ENCODE peak calls at places on chromosomes 6 and 20, in seven cellular contexts. One of them, this sample, is unnamed.

GRCh38 chr6:127566671-127567070 is 10.3 kb upstream of the C6orf58 start:
- DNase-seq in foreskin keratinocyte: no peak
- DNase-seq in GM23338: no peak
- DNase-seq in choroid plexus epithelial cell: peak
- DNase-seq in lower leg skin: no peak
- DNase-seq in progenitor cell of endocrine pancreas: no peak
- DNase-seq in HFFc6: no peak
- DNase-seq in this sample: no peak

GRCh38 chr20:40962733-40963504 is 65.7 kb upstream of the TOP1 start:
- DNase-seq in foreskin keratinocyte: no peak
- DNase-seq in GM23338: peak
- DNase-seq in choroid plexus epithelial cell: peak
- DNase-seq in lower leg skin: peak
- DNase-seq in progenitor cell of endocrine pancreas: peak
- DNase-seq in HFFc6: peak
- DNase-seq in this sample: peak

GRCh38 chr6:27472182-27472616 is 706 bp downstream of the ZNF184 start:
- DNase-seq in foreskin keratinocyte: peak
- DNase-seq in GM23338: peak
- DNase-seq in choroid plexus epithelial cell: peak
- DNase-seq in lower leg skin: peak
- DNase-seq in progenitor cell of endocrine pancreas: no peak
- DNase-seq in HFFc6: peak
- DNase-seq in this sample: peak

GRCh38 chr6:38730136-38730862 is 15.2 kb downstream of the DNAH8 start:
- DNase-seq in foreskin keratinocyte: no peak
- DNase-seq in GM23338: no peak
- DNase-seq in choroid plexus epithelial cell: no peak
- DNase-seq in lower leg skin: no peak
- DNase-seq in progenitor cell of endocrine pancreas: no peak
- DNase-seq in HFFc6: no peak
- DNase-seq in this sample: no peak

GRCh38 chr6:2433686-2434085 is 188.3 kb upstream of the GMDS start:
- DNase-seq in foreskin keratinocyte: no peak
- DNase-seq in GM23338: no peak
- DNase-seq in choroid plexus epithelial cell: no peak
- DNase-seq in lower leg skin: no peak
- DNase-seq in progenitor cell of endocrine pancreas: no peak
- DNase-seq in HFFc6: no peak
- DNase-seq in this sample: peak

GRCh38 chr6:93792751-93793150 is 373.4 kb upstream of the EPHA7 start:
- DNase-seq in foreskin keratinocyte: no peak
- DNase-seq in GM23338: no peak
- DNase-seq in choroid plexus epithelial cell: peak
- DNase-seq in lower leg skin: no peak
- DNase-seq in progenitor cell of endocrine pancreas: no peak
- DNase-seq in HFFc6: no peak
- DNase-seq in this sample: no peak

GRCh38 chr20:29689411-29690225 is 1567.8 kb upstream of the DEFB115 start:
- DNase-seq in foreskin keratinocyte: no peak
- DNase-seq in GM23338: no peak
- DNase-seq in choroid plexus epithelial cell: no peak
- DNase-seq in lower leg skin: peak
- DNase-seq in progenitor cell of endocrine pancreas: no peak
- DNase-seq in HFFc6: no peak
- DNase-seq in this sample: no peak

GRCh38 chr6:125546827-125547226 is 202.6 kb upstream of the HEY2 start:
- DNase-seq in foreskin keratinocyte: no peak
- DNase-seq in GM23338: peak
- DNase-seq in choroid plexus epithelial cell: peak
- DNase-seq in lower leg skin: no peak
- DNase-seq in progenitor cell of endocrine pancreas: no peak
- DNase-seq in HFFc6: no peak
- DNase-seq in this sample: peak

GRCh38 chr20:4871486-4871885 is 129.8 kb downstream of the SLC23A2 start:
- DNase-seq in foreskin keratinocyte: no peak
- DNase-seq in GM23338: no peak
- DNase-seq in choroid plexus epithelial cell: no peak
- DNase-seq in lower leg skin: no peak
- DNase-seq in progenitor cell of endocrine pancreas: no peak
- DNase-seq in HFFc6: no peak
- DNase-seq in this sample: no peak

GRCh38 chr6:35248965-35249364 is 10.6 kb upstream of the ZNF76 start:
- DNase-seq in foreskin keratinocyte: no peak
- DNase-seq in GM23338: no peak
- DNase-seq in choroid plexus epithelial cell: no peak
- DNase-seq in lower leg skin: no peak
- DNase-seq in progenitor cell of endocrine pancreas: no peak
- DNase-seq in HFFc6: no peak
- DNase-seq in this sample: no peak

GRCh38 chr6:40912158-40912946 is 126.7 kb downstream of the UNC5CL start:
- DNase-seq in foreskin keratinocyte: peak
- DNase-seq in GM23338: peak
- DNase-seq in choroid plexus epithelial cell: peak
- DNase-seq in lower leg skin: no peak
- DNase-seq in progenitor cell of endocrine pancreas: no peak
- DNase-seq in HFFc6: no peak
- DNase-seq in this sample: peak

GRCh38 chr20:61482425-61482887 is 230.4 kb downstream of the CDH4 start:
- DNase-seq in foreskin keratinocyte: no peak
- DNase-seq in GM23338: no peak
- DNase-seq in choroid plexus epithelial cell: no peak
- DNase-seq in lower leg skin: no peak
- DNase-seq in progenitor cell of endocrine pancreas: no peak
- DNase-seq in HFFc6: no peak
- DNase-seq in this sample: no peak

GRCh38 chr6:168815229-168815628 is 374.2 kb downstream of the SMOC2 start:
- DNase-seq in foreskin keratinocyte: no peak
- DNase-seq in GM23338: peak
- DNase-seq in choroid plexus epithelial cell: no peak
- DNase-seq in lower leg skin: no peak
- DNase-seq in progenitor cell of endocrine pancreas: no peak
- DNase-seq in HFFc6: no peak
- DNase-seq in this sample: peak
- TF ChIP-seq CTCF in foreskin keratinocyte: peak
- TF ChIP-seq CTCF in GM23338: peak
- TF ChIP-seq CTCF in choroid plexus epithelial cell: peak
- TF ChIP-seq CTCF in lower leg skin: no peak
- TF ChIP-seq CTCF in progenitor cell of endocrine pancreas: peak
- TF ChIP-seq CTCF in HFFc6: no peak
- TF ChIP-seq CTCF in this sample: peak

DNA sequence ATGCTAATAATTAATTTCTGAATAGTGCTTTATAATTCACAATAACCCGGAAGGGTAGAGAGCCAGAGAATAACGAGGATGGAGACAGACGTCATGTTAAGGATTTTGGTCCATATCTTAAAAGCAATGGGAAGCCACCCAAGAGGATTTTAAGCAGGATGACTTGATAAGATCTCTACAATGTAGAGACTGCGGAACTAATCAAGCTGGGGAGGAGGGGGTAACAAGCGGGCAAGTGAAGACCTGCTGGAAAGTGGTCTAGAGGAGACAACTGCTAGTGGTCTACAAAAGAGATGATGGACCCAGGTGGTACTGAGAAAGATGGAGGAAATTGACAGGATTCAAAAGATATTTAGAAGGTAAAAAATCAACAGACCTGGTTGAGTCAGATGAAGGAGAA is 7.2 kb downstream of the ZBTB2 start:
- DNase-seq in foreskin keratinocyte: no peak
- DNase-seq in GM23338: no peak
- DNase-seq in choroid plexus epithelial cell: no peak
- DNase-seq in lower leg skin: no peak
- DNase-seq in progenitor cell of endocrine pancreas: no peak
- DNase-seq in HFFc6: no peak
- DNase-seq in this sample: no peak
- TF ChIP-seq CTCF in foreskin keratinocyte: no peak
- TF ChIP-seq CTCF in GM23338: no peak
- TF ChIP-seq CTCF in choroid plexus epithelial cell: no peak
- TF ChIP-seq CTCF in lower leg skin: no peak
- TF ChIP-seq CTCF in progenitor cell of endocrine pancreas: no peak
- TF ChIP-seq CTCF in HFFc6: no peak
- TF ChIP-seq CTCF in this sample: no peak

DNA sequence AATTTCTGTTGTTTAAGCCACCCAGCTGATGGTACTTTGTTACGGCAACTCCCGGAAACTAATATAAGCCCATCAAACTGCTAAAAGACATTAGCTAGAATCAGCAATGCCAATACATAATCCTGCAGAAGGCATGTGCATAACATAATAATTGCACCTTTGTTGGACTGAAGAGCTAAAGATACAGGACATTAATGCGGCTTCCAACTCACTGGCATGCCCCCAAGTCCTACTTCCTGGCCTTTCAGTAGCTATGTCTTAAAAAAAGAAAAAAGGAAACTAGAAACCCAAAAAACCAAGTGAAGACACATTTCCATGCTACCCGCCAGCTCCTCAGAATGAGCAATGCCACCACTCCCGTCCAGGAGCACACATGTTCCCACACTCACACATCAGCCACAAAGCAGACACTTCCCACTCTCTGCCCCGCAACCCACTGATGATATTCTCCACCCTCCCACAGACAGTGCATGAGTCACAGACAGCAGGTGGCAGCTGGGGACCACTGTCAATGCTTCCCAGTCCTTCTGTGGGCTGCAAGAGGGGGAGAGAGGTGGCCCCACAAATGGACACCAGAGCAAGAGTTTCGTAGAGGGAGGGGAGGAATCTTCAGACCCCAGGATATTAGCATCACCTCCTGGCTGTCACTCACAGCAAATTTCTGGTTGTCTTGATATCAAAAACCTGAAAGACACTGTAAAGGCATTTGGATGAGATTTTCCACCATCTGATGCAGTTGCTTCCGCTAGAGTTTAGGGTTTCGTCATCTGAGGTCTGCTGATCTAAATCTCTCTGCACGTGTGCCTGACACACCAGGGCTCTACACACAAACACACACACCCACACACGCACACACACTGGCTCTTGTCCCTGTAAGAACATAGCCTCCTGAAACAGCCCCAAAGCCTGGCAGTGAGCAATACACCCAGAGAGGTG is 32.8 kb downstream of the GFOD1 start:
- DNase-seq in foreskin keratinocyte: no peak
- DNase-seq in GM23338: no peak
- DNase-seq in choroid plexus epithelial cell: peak
- DNase-seq in lower leg skin: peak
- DNase-seq in progenitor cell of endocrine pancreas: no peak
- DNase-seq in HFFc6: no peak
- DNase-seq in this sample: no peak
- TF ChIP-seq CTCF in foreskin keratinocyte: no peak
- TF ChIP-seq CTCF in GM23338: no peak
- TF ChIP-seq CTCF in choroid plexus epithelial cell: no peak
- TF ChIP-seq CTCF in lower leg skin: no peak
- TF ChIP-seq CTCF in progenitor cell of endocrine pancreas: no peak
- TF ChIP-seq CTCF in HFFc6: no peak
- TF ChIP-seq CTCF in this sample: no peak

GRCh38 chr6:161921602-161922400 is 647.9 kb upstream of the AGPAT4 start:
- DNase-seq in foreskin keratinocyte: no peak
- DNase-seq in GM23338: no peak
- DNase-seq in choroid plexus epithelial cell: peak
- DNase-seq in lower leg skin: no peak
- DNase-seq in progenitor cell of endocrine pancreas: no peak
- DNase-seq in HFFc6: no peak
- DNase-seq in this sample: peak

GRCh38 chr6:161924516-161925116 is 650.8 kb upstream of the AGPAT4 start:
- DNase-seq in foreskin keratinocyte: no peak
- DNase-seq in GM23338: no peak
- DNase-seq in choroid plexus epithelial cell: no peak
- DNase-seq in lower leg skin: no peak
- DNase-seq in progenitor cell of endocrine pancreas: no peak
- DNase-seq in HFFc6: no peak
- DNase-seq in this sample: no peak

GRCh38 chr6:161919711-161920110 is 645.9 kb upstream of the AGPAT4 start:
- DNase-seq in foreskin keratinocyte: no peak
- DNase-seq in GM23338: no peak
- DNase-seq in choroid plexus epithelial cell: no peak
- DNase-seq in lower leg skin: no peak
- DNase-seq in progenitor cell of endocrine pancreas: no peak
- DNase-seq in HFFc6: no peak
- DNase-seq in this sample: no peak

GRCh38 chr6:161918608-161919205 is 644.8 kb upstream of the AGPAT4 start:
- DNase-seq in foreskin keratinocyte: no peak
- DNase-seq in GM23338: no peak
- DNase-seq in choroid plexus epithelial cell: no peak
- DNase-seq in lower leg skin: no peak
- DNase-seq in progenitor cell of endocrine pancreas: no peak
- DNase-seq in HFFc6: no peak
- DNase-seq in this sample: no peak

GRCh38 chr6:161922631-161923119 is 648.8 kb upstream of the AGPAT4 start:
- DNase-seq in foreskin keratinocyte: no peak
- DNase-seq in GM23338: peak
- DNase-seq in choroid plexus epithelial cell: peak
- DNase-seq in lower leg skin: peak
- DNase-seq in progenitor cell of endocrine pancreas: no peak
- DNase-seq in HFFc6: no peak
- DNase-seq in this sample: peak
- TF ChIP-seq CTCF in foreskin keratinocyte: peak
- TF ChIP-seq CTCF in GM23338: peak
- TF ChIP-seq CTCF in choroid plexus epithelial cell: peak
- TF ChIP-seq CTCF in lower leg skin: no peak
- TF ChIP-seq CTCF in progenitor cell of endocrine pancreas: peak
- TF ChIP-seq CTCF in HFFc6: no peak
- TF ChIP-seq CTCF in this sample: peak

GRCh38 chr6:133159269-133159795 is 81.8 kb upstream of the EYA4 start:
- DNase-seq in foreskin keratinocyte: no peak
- DNase-seq in GM23338: no peak
- DNase-seq in choroid plexus epithelial cell: no peak
- DNase-seq in lower leg skin: no peak
- DNase-seq in progenitor cell of endocrine pancreas: no peak
- DNase-seq in HFFc6: no peak
- DNase-seq in this sample: no peak

GRCh38 chr6:133160531-133160930 is 80.6 kb upstream of the EYA4 start:
- DNase-seq in foreskin keratinocyte: no peak
- DNase-seq in GM23338: no peak
- DNase-seq in choroid plexus epithelial cell: no peak
- DNase-seq in lower leg skin: no peak
- DNase-seq in progenitor cell of endocrine pancreas: no peak
- DNase-seq in HFFc6: no peak
- DNase-seq in this sample: no peak

GRCh38 chr6:133156689-133157088 is 84.5 kb upstream of the EYA4 start:
- DNase-seq in foreskin keratinocyte: no peak
- DNase-seq in GM23338: no peak
- DNase-seq in choroid plexus epithelial cell: no peak
- DNase-seq in lower leg skin: no peak
- DNase-seq in progenitor cell of endocrine pancreas: no peak
- DNase-seq in HFFc6: no peak
- DNase-seq in this sample: no peak
- TF ChIP-seq CTCF in foreskin keratinocyte: no peak
- TF ChIP-seq CTCF in GM23338: no peak
- TF ChIP-seq CTCF in choroid plexus epithelial cell: no peak
- TF ChIP-seq CTCF in lower leg skin: no peak
- TF ChIP-seq CTCF in progenitor cell of endocrine pancreas: no peak
- TF ChIP-seq CTCF in HFFc6: no peak
- TF ChIP-seq CTCF in this sample: no peak

This sample was measured in MCF 10A.